ENCODE peak calls at places on chromosomes 12 and 14, in four cellular contexts. H is breast epithelium, F is suprapubic skin, V is lung. C is an unnamed sample.

GRCh38 chr12:106747973-106748436 is 26.5 kb upstream of the RIC8B start:
- DNase-seq in V (no peak), H (no peak), F (no peak), C (no peak)

GRCh38 chr12:54412786-54413185 is 6.3 kb downstream of the ITGA5 start:
- DNase-seq in H (no peak), V (no peak), F (no peak), C (no peak)

GRCh38 chr12:9509464-9510166 is 98.1 kb downstream of the KLRB1 start:
- DNase-seq in V (no peak), F (no peak), H (peak; percentile 19), C (no peak)

GRCh38 chr12:78096909-78097597 is 266.4 kb downstream of the NAV3 start:
- DNase-seq in V (no peak), F (no peak), H (no peak), C (no peak)

GRCh38 chr14:65838565-65838964 is 426.0 kb downstream of the FUT8 start:
- DNase-seq in H (no peak), F (no peak), V (no peak), C (no peak)

GRCh38 chr12:19239616-19240234 is 110.2 kb downstream of the PLEKHA5 start:
- DNase-seq in H (no peak), V (no peak), F (no peak), C (no peak)

GRCh38 chr12:15629108-15629507 is 160.1 kb downstream of the EPS8 start:
- DNase-seq in H (peak; percentile 39), F (no peak), V (no peak), C (peak; percentile 67)

GRCh38 chr12:113207621-113208040 is 13.6 kb upstream of the TPCN1 start:
- DNase-seq in F (no peak), V (no peak), H (no peak), C (no peak)

GRCh38 chr12:18753481-18754117 is 15.7 kb downstream of the CAPZA3 start:
- DNase-seq in V (no peak), H (no peak), F (no peak), C (no peak)

GRCh38 chr14:55297611-55298323 is 26.5 kb downstream of the FBXO34 start:
- DNase-seq in V (peak; percentile 81), H (peak; percentile 63), F (no peak), C (no peak)

GRCh38 chr14:63712123-63712522 is 15.7 kb downstream of the SGPP1 start:
- DNase-seq in F (no peak), V (no peak), H (no peak), C (no peak)

GRCh38 chr12:45730842-45731336 is 1.4 kb downstream of the ARID2 start:
- DNase-seq in H (no peak), V (no peak), F (no peak), C (no peak)

GRCh38 chr14:80844872-80845271 is 96.7 kb downstream of the CEP128 start:
- DNase-seq in H (no peak), F (no peak), V (no peak), C (no peak)

GRCh38 chr12:111529424-111530368 is 69.4 kb downstream of the ATXN2 start:
- DNase-seq in V (no peak), F (no peak), H (no peak), C (no peak)

GRCh38 chr12:82358200-82359114 is at the start of the genes CCDC59 and METTL25:
- DNase-seq in H (peak; percentile 96), V (peak; percentile 98), F (peak; percentile 97), C (peak; percentile 97)
- H3K4me3 ChIP-seq in H (peak within 1 kb of the TSS; percentile 94), V (peak within 1 kb of the TSS; percentile 90), F (peak within 1 kb of the TSS; percentile 87), C (peak within 1 kb of the TSS; percentile 98)

GRCh38 chr14:23006544-23007419 is 3.2 kb downstream of the C14orf93 start:
- DNase-seq in H (peak; percentile 97), F (peak; percentile 97), V (peak; percentile 97), C (peak; percentile 98)

GRCh38 chr14:23002592-23002991 is 7.4 kb downstream of the C14orf93 start:
- DNase-seq in F (no peak), H (no peak), V (no peak), C (no peak)

GRCh38 chr14:23005451-23005850 is 4.5 kb downstream of the C14orf93 start:
- DNase-seq in V (no peak), F (no peak), H (no peak), C (no peak)

GRCh38 chr14:23008836-23009235 is 1.1 kb downstream of the C14orf93 start:
- DNase-seq in F (no peak), V (no peak), H (no peak), C (no peak)

DNA sequence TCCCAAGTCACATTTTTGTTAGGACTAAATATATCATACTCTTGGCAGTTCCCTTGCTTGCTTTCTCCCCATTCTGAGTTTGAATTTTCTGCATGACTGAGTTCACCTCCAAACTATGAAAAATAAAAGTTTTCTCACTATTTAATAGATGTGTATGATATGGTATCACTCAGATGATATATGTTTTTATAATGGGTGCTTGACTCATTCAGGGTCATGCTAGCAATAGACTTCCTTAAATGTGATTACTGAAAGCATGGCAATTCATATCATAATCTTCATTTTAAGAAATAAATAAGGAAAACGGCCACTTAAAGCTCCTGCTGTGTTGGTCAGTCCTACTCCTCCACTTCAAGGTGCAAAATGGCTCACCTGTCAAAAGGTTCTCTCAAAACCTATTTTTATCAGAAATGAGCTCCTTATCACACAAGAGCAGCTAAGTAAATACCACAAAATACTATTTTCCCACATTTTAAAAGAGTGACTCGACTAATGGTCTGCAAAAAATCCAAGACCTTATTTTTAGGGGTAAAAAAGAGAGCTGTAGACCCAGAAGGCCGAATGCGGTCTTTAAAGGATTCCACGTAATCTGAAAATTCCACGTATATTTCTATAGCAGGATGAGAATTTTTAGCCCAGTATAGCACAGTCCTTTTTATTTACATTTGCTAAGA is 3.9 kb downstream of the C14orf93 start:
- DNase-seq in H (no peak), V (no peak), F (no peak), C (no peak)
- H3K4me3 ChIP-seq in H (peak overlapping the region; percentile 61), V (no peak overlapping the region), F (peak overlapping the region; percentile 67), C (peak overlapping the region; percentile 94)

GRCh38 chr12:96099431-96099830 is 64.0 kb upstream of the LTA4H start:
- DNase-seq in F (no peak), V (no peak), H (no peak), C (no peak)

GRCh38 chr12:96098631-96099030 is 63.2 kb upstream of the LTA4H start:
- DNase-seq in H (no peak), V (no peak), F (no peak), C (no peak)

GRCh38 chr12:96091833-96092232 is 56.4 kb upstream of the LTA4H start:
- DNase-seq in F (no peak), V (no peak), H (no peak), C (no peak)

GRCh38 chr12:96093543-96094196 is 58.3 kb upstream of the LTA4H start:
- DNase-seq in H (no peak), V (no peak), F (no peak), C (no peak)

GRCh38 chr12:96094201-96094600 is 58.8 kb upstream of the LTA4H start:
- DNase-seq in F (no peak), V (no peak), H (no peak), C (no peak)
- H3K4me3 ChIP-seq in F (no peak overlapping the region), V (no peak overlapping the region), H (no peak overlapping the region), C (no peak overlapping the region)

GRCh38 chr14:99287269-99287942 is 15.4 kb upstream of the BCL11B start:
- DNase-seq in V (no peak), F (no peak), H (no peak), C (no peak)
- H3K4me3 ChIP-seq in V (no peak overlapping the region), F (no peak overlapping the region), H (no peak overlapping the region), C (no peak overlapping the region)

GRCh38 chr12:42298887-42299286 is 27.0 kb downstream of the ZCRB1 start:
- DNase-seq in F (no peak), H (no peak), V (no peak), C (no peak)

GRCh38 chr12:42296503-42297109 is 29.3 kb downstream of the ZCRB1 start:
- DNase-seq in H (no peak), F (no peak), V (no peak), C (no peak)

DNA sequence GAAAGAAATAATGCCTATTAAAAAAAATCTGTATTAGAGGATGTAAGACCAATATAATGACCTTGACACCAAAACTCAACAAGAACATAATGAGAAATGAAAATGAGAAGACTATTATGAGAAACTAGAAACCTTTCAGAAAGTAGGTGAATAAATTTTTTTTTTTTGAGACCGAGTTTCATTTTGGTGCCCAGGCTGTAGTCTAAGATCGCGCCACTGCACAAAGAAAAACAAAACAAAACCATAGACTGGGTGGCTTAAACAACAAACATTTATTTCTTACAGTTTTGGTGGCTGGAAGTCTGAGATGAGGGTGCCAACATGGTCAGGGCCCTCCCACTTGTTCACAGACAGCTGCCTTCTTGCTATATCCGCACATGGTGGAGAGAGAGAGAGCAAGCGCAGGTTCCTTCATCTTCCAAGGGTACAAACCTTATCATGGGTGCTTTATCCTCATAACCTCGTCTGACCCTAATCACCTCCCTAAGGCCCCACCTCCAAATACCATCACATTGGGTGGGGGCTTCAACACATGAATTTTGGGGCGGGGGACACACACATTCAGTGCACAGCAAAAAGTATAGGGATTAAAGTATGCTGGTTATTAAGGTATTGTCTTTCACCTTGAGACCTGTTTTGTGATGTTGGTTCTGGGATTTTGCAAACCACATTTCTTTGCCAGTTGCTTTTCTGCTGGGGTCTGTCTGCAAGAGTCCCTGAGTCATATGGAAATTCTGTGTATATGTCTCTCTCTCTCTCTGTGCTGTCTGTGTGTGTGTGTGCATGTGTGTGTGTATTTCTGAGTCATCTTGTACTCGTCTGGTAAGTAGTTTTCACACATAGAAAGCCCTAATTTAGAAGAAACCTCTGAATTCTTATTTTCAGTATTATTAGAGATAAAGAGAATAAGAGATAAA is 26.2 kb downstream of the ZCRB1 start:
- DNase-seq in H (no peak), F (no peak), V (no peak), C (no peak)
- H3K4me3 ChIP-seq in H (no peak overlapping the region), F (no peak overlapping the region), V (no peak overlapping the region), C (no peak overlapping the region)

GRCh38 chr12:132513458-132514135 is 23.6 kb downstream of the FBRSL1 start:
- DNase-seq in F (no peak), V (no peak), H (no peak), C (no peak)

GRCh38 chr12:132511516-132512196 is 21.7 kb downstream of the FBRSL1 start:
- DNase-seq in H (no peak), V (no peak), F (no peak), C (no peak)

GRCh38 chr12:132512197-132513069 is 22.5 kb downstream of the FBRSL1 start:
- DNase-seq in F (no peak), V (no peak), H (no peak), C (no peak)

GRCh38 chr12:132514216-132514820 is 24.4 kb downstream of the FBRSL1 start:
- DNase-seq in F (no peak), V (no peak), H (no peak), C (no peak)

GRCh38 chr12:132513070-132513398 is 23.1 kb downstream of the FBRSL1 start:
- DNase-seq in V (no peak), H (no peak), F (no peak), C (no peak)
- H3K4me3 ChIP-seq in V (no peak overlapping the region), H (no peak overlapping the region), F (no peak overlapping the region), C (no peak overlapping the region)

DNA sequence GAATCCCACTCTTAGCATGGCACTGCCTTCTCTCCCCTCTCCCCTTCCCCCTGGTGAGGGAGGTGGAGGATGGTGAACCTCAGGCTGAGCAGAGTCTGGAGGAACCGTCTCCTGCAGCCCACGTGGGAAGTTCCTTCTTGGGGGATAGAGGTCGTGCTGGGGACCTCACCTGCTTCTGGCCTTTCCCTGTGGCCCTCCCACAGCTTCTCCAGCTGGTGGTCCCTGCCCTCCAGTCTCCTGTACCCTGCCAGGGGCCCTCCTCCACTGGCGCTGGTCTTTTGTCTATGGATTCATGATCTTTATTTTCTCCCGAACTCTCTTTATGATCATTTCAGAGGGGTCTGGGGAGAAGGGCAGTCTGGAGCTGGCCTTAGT is 9.0 kb upstream of the MTA1 start:
- DNase-seq in H (no peak), F (no peak), V (no peak), C (no peak)
- H3K4me3 ChIP-seq in H (peak overlapping the region; percentile 47), F (peak overlapping the region; percentile 44), V (no peak overlapping the region), C (peak overlapping the region; percentile 50)

C was measured in gastrocnemius medialis.